ENCODE peak calls at places on chromosomes 13 and 19, in nine cellular contexts. S is A549; C is fibroblast of mammary gland; T is ovary; G is Caco-2; F is AG09319; I is epithelial cell of esophagus; N is CD8-positive, alpha-beta T cell; X is omental fat pad. E is an unnamed sample.

GRCh38 chr13:30308548-30308947 is 1.2 kb upstream of the KATNAL1 start:
- DNase-seq in G (no peak), N (no peak), S (peak), C (peak), X (no peak), F (no peak), I (peak), T (no peak), E (no peak)

GRCh38 chr13:77507931-77508776 is 27.4 kb upstream of the SCEL start:
- DNase-seq in C (peak), I (peak), N (no peak), T (no peak), G (no peak), S (peak), X (no peak), F (no peak), E (no peak)

GRCh38 chr13:105991622-105992254 is 543.7 kb downstream of the EFNB2 start:
- DNase-seq in T (no peak), F (no peak), I (peak), X (no peak), N (no peak), C (peak), G (peak), S (peak), E (no peak)

GRCh38 chr13:76725211-76725610 is 161.0 kb downstream of the KCTD12 start:
- DNase-seq in T (no peak), X (no peak), N (no peak), G (no peak), C (peak), F (peak), S (no peak), I (no peak), E (no peak)

GRCh38 chr13:30196025-30196424 is 111.3 kb downstream of the KATNAL1 start:
- DNase-seq in S (no peak), I (no peak), T (no peak), F (no peak), X (no peak), N (no peak), G (no peak), C (peak), E (no peak)

GRCh38 chr13:109764474-109765292 is 21.7 kb downstream of the IRS2 start:
- DNase-seq in T (no peak), C (peak), S (no peak), F (no peak), G (no peak), X (no peak), N (no peak), I (peak), E (no peak)

GRCh38 chr19:45448887-45449299 is 18.9 kb upstream of the FOSB start:
- DNase-seq in T (no peak), C (no peak), X (no peak), F (no peak), I (peak), G (no peak), S (no peak), N (no peak), E (no peak)

GRCh38 chr19:6354098-6354674 is 7.1 kb upstream of the CLPP start:
- DNase-seq in C (peak), F (no peak), S (no peak), I (peak), X (no peak), T (no peak), G (no peak), N (no peak), E (no peak)

GRCh38 chr19:495440-496332 is 600 bp upstream of the MADCAM1 start:
- DNase-seq in S (peak), I (no peak), X (no peak), N (peak), T (no peak), C (peak), F (no peak), G (peak), E (peak)

GRCh38 chr19:41064974-41065569 is 23.2 kb upstream of the CYP2A13 start:
- DNase-seq in I (peak), G (peak), N (no peak), C (peak), X (no peak), S (peak), F (no peak), T (no peak), E (no peak)

GRCh38 chr13:78256479-78256878 is 337.8 kb upstream of the EDNRB start:
- DNase-seq in T (no peak), X (no peak), G (peak), S (no peak), N (no peak), C (no peak), F (no peak), I (no peak), E (no peak)

GRCh38 chr19:41619018-41619571 is 7.8 kb downstream of the CEACAM4 start:
- DNase-seq in X (no peak), I (no peak), F (no peak), T (no peak), S (no peak), G (no peak), N (no peak), C (no peak), E (no peak)

GRCh38 chr19:4338441-4339350 is at the start of gene STAP2:
- DNase-seq in G (peak), I (peak), N (peak), T (peak), C (no peak), X (no peak), F (no peak), S (no peak), E (no peak)

GRCh38 chr13:40180776-40181175 is 485.7 kb downstream of the FOXO1 start:
- DNase-seq in S (no peak), F (no peak), C (no peak), N (no peak), T (no peak), G (no peak), X (no peak), I (no peak), E (no peak)

GRCh38 chr13:33401238-33401637 is 115.7 kb upstream of the STARD13 start:
- DNase-seq in X (no peak), S (no peak), C (no peak), N (no peak), F (no peak), I (no peak), G (no peak), T (no peak), E (no peak)

GRCh38 chr19:861756-862528 is 2.5 kb downstream of the CFD start:
- DNase-seq in N (peak), G (peak), X (no peak), I (peak), S (peak), C (no peak), F (no peak), T (no peak), E (peak)

GRCh38 chr13:94209110-94209509 is 270.4 kb downstream of the DCT start:
- DNase-seq in S (no peak), F (no peak), N (no peak), I (peak), C (peak), T (no peak), G (no peak), X (no peak), E (no peak)

GRCh38 chr13:21219044-21219381 is 42.6 kb downstream of the MRPL57 start:
- DNase-seq in I (no peak), C (no peak), F (no peak), N (no peak), T (no peak), S (no peak), G (no peak), X (no peak), E (no peak)
- TF ChIP-seq CTCF in I (no peak), C (no peak), F (no peak), N (no peak), T (no peak), S (no peak), G (no peak), X (no peak), E (no peak)

GRCh38 chr13:50511877-50512332 is 331.6 kb downstream of the DLEU7 start:
- DNase-seq in N (no peak), I (no peak), C (no peak), S (no peak), T (no peak), F (no peak), G (no peak), X (no peak), E (no peak)

GRCh38 chr13:50514249-50514648 is 329.2 kb downstream of the DLEU7 start:
- DNase-seq in S (no peak), I (no peak), N (no peak), G (no peak), C (no peak), T (no peak), X (no peak), F (no peak), E (no peak)

GRCh38 chr13:50509771-50510441 is 333.6 kb downstream of the DLEU7 start:
- DNase-seq in C (no peak), T (no peak), N (no peak), G (no peak), X (no peak), I (peak), S (no peak), F (no peak), E (no peak)

GRCh38 chr13:50513528-50513863 is 330.0 kb downstream of the DLEU7 start:
- DNase-seq in N (no peak), G (no peak), S (no peak), I (no peak), X (no peak), C (no peak), F (no peak), T (no peak), E (no peak)

DNA sequence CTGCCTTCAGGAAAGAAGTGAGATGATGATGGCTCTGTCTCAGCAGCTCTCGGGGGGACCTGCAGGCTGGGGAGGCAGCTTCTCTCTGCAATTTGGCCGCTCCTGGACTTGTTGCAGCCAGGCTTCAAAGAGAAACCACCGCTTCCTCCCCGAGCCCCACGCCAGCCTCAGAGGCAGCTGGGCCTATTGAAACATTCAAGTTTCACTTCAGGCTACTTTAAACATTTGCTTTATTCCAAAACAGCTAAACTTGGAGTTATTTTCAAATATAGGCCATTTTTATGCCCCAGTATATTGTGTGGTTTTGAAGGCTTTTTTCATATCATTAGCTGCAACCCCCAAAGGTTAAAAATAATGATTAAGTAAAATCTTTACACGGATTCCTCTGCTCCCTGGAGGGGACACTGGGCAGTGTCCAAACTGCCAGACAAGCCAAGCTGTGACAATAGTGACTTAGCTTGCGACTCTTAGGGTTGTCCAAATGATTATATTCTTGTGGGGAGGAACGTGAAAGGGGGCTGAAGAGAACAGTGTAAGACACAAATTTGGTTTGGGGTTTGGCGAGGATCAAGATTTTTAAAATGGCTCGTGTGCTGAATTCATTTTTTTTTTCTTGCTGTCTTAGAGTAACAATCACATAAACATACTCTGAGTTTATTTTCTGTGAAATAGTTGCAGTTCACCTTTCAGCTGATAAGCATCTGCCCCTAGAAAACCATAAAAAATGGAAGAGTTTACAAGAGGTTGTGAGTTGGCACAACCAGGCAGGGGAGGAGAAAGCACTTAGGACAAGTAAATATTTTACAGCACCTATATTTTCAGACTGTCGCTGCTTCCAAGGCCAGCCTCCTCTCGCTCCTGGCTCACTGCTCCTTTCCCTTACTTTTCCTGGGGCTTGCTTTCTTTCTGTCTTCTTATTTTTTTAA is 330.6 kb downstream of the DLEU7 start:
- DNase-seq in I (no peak), C (peak), S (no peak), X (no peak), N (peak), T (peak), F (no peak), G (no peak), E (peak)
- TF ChIP-seq CTCF in I (no peak), C (no peak), S (no peak), X (no peak), N (no peak), T (no peak), F (no peak), G (no peak), E (no peak)

GRCh38 chr13:38868399-38868798 is 122.2 kb downstream of the STOML3 start:
- DNase-seq in F (no peak), N (no peak), I (no peak), C (no peak), G (no peak), T (no peak), X (no peak), S (no peak), E (no peak)

GRCh38 chr13:38875186-38875875 is 115.3 kb downstream of the STOML3 start:
- DNase-seq in G (no peak), T (no peak), F (no peak), C (no peak), I (no peak), S (no peak), N (no peak), X (no peak), E (no peak)

GRCh38 chr13:38868870-38869269 is 121.8 kb downstream of the STOML3 start:
- DNase-seq in G (no peak), X (no peak), C (no peak), F (no peak), T (no peak), N (no peak), S (no peak), I (no peak), E (no peak)

GRCh38 chr13:38871275-38871674 is 119.4 kb downstream of the STOML3 start:
- DNase-seq in C (no peak), S (no peak), G (no peak), T (no peak), F (no peak), X (no peak), N (no peak), I (no peak), E (no peak)

DNA sequence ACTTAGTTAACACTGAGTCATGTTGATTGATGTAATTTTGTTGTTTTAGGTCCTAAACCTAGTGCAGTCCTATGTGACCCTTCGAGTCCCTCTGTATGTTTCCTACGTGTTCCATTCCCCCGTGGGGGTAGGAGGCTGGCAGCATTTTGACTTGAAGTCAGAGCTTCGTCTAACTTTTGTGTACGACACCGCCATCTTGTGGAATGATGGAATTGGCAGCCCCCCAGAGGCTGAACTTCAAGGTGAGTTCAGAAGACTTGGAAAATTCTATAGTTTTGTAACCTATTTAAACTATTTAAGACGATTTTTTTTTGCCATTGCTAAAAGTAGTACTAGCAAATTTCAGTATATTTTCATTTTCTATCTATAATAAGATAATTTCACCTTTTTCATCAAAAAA is 117.9 kb downstream of the STOML3 start:
- DNase-seq in C (peak), N (peak), S (peak), F (no peak), X (no peak), G (peak), T (peak), I (peak), E (peak)
- TF ChIP-seq CTCF in C (peak), N (peak), S (peak), F (peak), X (no peak), G (peak), T (no peak), I (peak), E (peak)

GRCh38 chr13:62014299-62014698 is 598.6 kb upstream of the PCDH20 start:
- DNase-seq in N (no peak), S (peak), T (no peak), I (peak), G (peak), X (no peak), F (no peak), C (peak), E (no peak)
- TF ChIP-seq CTCF in N (no peak), S (peak), T (no peak), I (peak), G (peak), X (no peak), F (no peak), C (no peak), E (peak)

DNA sequence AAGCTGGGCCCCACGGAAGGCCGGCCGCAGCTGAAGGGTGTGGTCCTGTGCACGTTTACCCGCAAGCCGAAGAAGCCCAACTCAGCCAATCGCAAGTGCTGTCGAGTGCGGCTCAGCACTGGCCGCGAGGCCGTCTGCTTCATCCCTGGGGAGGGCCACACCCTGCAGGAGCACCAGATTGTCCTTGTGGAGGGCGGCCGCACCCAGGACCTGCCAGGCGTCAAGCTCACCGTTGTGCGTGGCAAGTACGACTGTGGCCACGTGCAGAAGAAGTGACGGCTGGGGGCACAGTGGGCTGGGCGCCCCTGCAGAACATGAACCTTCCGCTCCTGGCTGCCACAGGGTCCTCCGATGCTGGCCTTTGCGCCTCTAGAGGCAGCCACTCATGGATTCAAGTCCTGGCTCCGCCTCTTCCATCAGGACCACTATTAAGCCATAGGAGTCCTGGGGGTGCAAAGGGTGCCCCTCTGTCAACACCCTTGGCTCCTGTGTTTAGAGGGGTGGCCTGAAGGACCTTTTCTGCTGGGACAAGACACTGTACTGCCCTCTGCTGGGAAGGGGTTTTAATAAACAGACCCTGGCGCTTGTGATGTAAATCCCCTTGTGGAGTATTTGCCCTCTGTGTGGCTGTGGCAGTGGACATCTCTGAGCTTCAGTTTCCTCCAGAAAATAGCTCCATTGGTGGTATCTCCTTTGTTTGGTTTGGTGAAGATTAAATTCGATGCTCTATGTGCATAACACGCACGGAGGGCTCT is 1.9 kb downstream of the MRPS12 start:
- DNase-seq in C (peak), N (no peak), T (no peak), S (peak), X (no peak), I (peak), G (no peak), F (no peak), E (peak)
- TF ChIP-seq CTCF in C (peak), N (peak), T (no peak), S (peak), X (no peak), I (peak), G (peak), F (peak), E (peak)

GRCh38 chr19:57279418-57280164 is 694 bp upstream of the ZNF460 start:
- DNase-seq in F (peak), S (peak), G (peak), X (peak), C (peak), I (peak), N (peak), T (peak), E (peak)
- TF ChIP-seq CTCF in F (peak), S (peak), G (peak), X (no peak), C (peak), I (peak), N (no peak), T (no peak), E (no peak)

GRCh38 chr13:100340865-100341264 is 247.7 kb downstream of the GGACT start:
- DNase-seq in N (no peak), T (no peak), F (no peak), I (no peak), X (no peak), S (no peak), G (no peak), C (no peak), E (no peak)
- TF ChIP-seq CTCF in N (no peak), T (no peak), F (no peak), I (no peak), X (no peak), S (no peak), G (no peak), C (no peak), E (no peak)

GRCh38 chr19:35105047-35105410 is 10.6 kb upstream of the FXYD3 start:
- DNase-seq in T (no peak), X (no peak), I (no peak), S (no peak), F (no peak), C (no peak), G (no peak), N (no peak), E (no peak)

GRCh38 chr19:35106898-35107540 is 8.6 kb upstream of the FXYD3 start:
- DNase-seq in F (no peak), N (no peak), C (no peak), G (no peak), I (no peak), S (no peak), X (no peak), T (no peak), E (no peak)

GRCh38 chr19:35106291-35106583 is 9.4 kb upstream of the FXYD3 start:
- DNase-seq in F (no peak), T (no peak), X (no peak), I (no peak), N (no peak), C (no peak), S (no peak), G (no peak), E (no peak)

GRCh38 chr19:35104361-35104760 is 11.3 kb upstream of the FXYD3 start:
- DNase-seq in T (no peak), I (no peak), F (no peak), S (no peak), G (no peak), C (no peak), N (no peak), X (no peak), E (no peak)

GRCh38 chr19:35105411-35106290 is 10.0 kb upstream of the FXYD3 start:
- DNase-seq in F (no peak), N (no peak), T (no peak), S (no peak), C (no peak), I (no peak), G (no peak), X (no peak), E (no peak)
- TF ChIP-seq CTCF in F (no peak), N (no peak), T (no peak), S (no peak), C (no peak), I (no peak), G (no peak), X (no peak), E (no peak)